ENCODE peak calls at places on chromosomes 11 and 22, in four cellular contexts. H is mucosa of descending colon; D is CD8-positive, alpha-beta memory T cell; F is GM12865. B is an unnamed sample.

GRCh38 chr11:13183094-13183825 is 94.3 kb upstream of the BMAL1 start:
- DNase-seq in D (no peak), F (peak; percentile 42), H (no peak), B (peak; percentile 75)

GRCh38 chr11:86692746-86693145 is 20.3 kb upstream of the ME3 start:
- DNase-seq in D (no peak), H (no peak), F (no peak), B (no peak)

GRCh38 chr11:122235615-122236014 is 119.6 kb upstream of the BLID start:
- DNase-seq in F (no peak), H (no peak), D (no peak), B (peak; percentile 85)

GRCh38 chr11:119684361-119685072 is 44.5 kb downstream of the NECTIN1 start:
- DNase-seq in H (no peak), F (peak; percentile 32), D (no peak), B (peak; percentile 59)

GRCh38 chr22:49636214-49636613 is 191.5 kb downstream of the BRD1 start:
- DNase-seq in F (no peak), D (no peak), H (no peak), B (no peak)

GRCh38 chr22:25940479-25940878 is 198.5 kb downstream of the MYO18B start:
- DNase-seq in H (no peak), F (no peak), D (no peak), B (no peak)

GRCh38 chr22:23088199-23088604 is 17.9 kb downstream of the GNAZ start:
- DNase-seq in D (no peak), H (no peak), F (no peak), B (no peak)

GRCh38 chr11:110479445-110480101 is 49.8 kb downstream of the FDX1 start:
- DNase-seq in F (peak; percentile 16), H (no peak), D (no peak), B (peak; percentile 72)

DNA sequence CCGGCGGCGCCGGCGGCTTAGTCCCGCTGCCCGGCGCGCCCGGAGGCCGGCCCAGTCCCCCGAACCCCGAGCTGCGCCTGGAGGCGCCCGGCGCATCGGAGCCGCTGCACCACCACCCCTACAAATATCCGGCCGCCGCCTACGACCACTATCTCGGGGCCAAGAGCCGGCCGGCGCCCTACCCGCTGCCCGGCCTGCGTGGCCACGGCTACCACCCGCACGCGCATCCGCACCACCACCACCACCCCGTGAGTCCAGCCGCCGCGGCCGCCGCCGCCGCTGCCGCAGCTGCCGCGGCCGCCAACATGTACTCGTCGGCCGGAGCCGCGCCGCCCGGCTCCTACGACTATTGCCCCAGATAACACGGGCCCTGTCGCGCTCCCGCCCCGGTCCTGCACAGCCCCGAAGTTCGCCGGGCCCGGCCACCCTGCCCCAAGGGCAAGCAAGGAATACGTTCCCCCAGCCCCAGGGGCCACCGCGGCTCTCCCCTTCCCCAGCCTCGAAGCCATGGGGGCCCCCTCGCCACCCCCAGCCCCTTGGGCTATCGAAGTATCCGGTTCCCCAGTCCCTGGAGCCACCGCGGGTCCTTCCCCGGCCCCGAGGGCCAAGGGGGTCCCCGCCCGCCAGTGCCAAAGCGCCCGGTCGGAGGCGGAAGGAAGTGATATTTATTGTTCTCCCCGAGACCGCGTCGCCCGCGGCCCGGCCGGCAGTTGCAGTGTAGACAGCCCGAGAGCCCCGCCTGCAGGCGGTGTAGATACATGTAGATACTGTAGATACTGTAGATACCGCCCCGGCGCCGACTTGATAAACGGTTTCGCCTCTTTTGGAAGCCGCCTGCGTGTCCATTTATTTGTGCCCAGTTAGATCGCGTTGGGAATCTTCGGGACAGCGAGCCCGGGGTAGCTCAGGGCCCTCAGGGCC is 6.2 kb downstream of the TBX1 start:
- DNase-seq in D (peak; percentile 27), H (peak; percentile 68), F (peak; percentile 34), B (no peak)
- H3K4me3 ChIP-seq in D (no peak overlapping the region), H (no peak overlapping the region), F (no peak overlapping the region), B (no peak overlapping the region)

GRCh38 chr22:29756341-29756740 is 10.5 kb downstream of the ZMAT5 start:
- DNase-seq in D (no peak), F (no peak), H (no peak), B (no peak)

GRCh38 chr22:29755889-29756288 is 10.9 kb downstream of the ZMAT5 start:
- DNase-seq in F (no peak), D (no peak), H (no peak), B (no peak)

GRCh38 chr22:29757096-29757495 is 9.7 kb downstream of the ZMAT5 start:
- DNase-seq in F (no peak), D (no peak), H (no peak), B (no peak)

GRCh38 chr22:29758068-29758622 is 8.7 kb downstream of the ZMAT5 start:
- DNase-seq in D (no peak), H (no peak), F (no peak), B (peak; percentile 59)

GRCh38 chr22:29758959-29759358 is 7.8 kb downstream of the ZMAT5 start:
- DNase-seq in H (no peak), D (no peak), F (no peak), B (no peak)
- H3K4me3 ChIP-seq in H (no peak overlapping the region), D (no peak overlapping the region), F (no peak overlapping the region), B (no peak overlapping the region)

GRCh38 chr11:93740802-93741093 is 547 bp downstream of the TAF1D start:
- DNase-seq in D (peak; percentile 49), H (peak; percentile 65), F (peak; percentile 85), B (peak; percentile 79)

GRCh38 chr11:93741094-93741881 is at the start of the genes C11orf54 and TAF1D:
- DNase-seq in H (peak; percentile 97), D (peak; percentile 96), F (peak; percentile 99), B (peak; percentile 98)

GRCh38 chr11:93744669-93745004 is 3.2 kb downstream of the C11orf54 start:
- DNase-seq in H (no peak), D (no peak), F (no peak), B (no peak)

GRCh38 chr11:93741882-93742226 is 382 bp downstream of the C11orf54 start:
- DNase-seq in F (no peak), H (no peak), D (no peak), B (peak; percentile 70)

DNA sequence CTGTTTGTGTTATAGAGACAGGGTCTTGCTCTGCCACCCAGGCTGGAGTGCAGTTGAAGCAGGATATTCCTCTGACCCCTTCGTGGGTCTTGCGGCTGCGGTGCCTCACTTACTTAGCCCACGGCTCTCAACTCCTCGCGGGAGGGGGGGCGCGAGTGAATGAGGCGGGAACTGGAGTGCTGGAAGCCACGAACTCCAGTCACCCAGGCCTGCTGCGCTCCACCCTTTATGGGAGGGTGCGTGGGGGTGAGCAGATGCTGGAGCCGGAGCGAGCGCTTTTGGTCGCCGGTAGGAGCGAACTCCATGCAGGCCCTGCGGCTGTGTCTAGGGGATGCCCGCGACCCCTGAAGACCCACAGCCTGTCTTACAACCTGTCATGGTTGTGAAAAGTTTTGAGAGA is 1.8 kb downstream of the C11orf54 start:
- DNase-seq in H (peak; percentile 44), F (no peak), D (no peak), B (no peak)
- H3K4me3 ChIP-seq in H (no peak overlapping the region), F (no peak overlapping the region), D (no peak overlapping the region), B (no peak overlapping the region)

GRCh38 chr11:14342906-14343305 is 16.1 kb downstream of the RRAS2 start:
- DNase-seq in D (no peak), F (peak; percentile 56), H (no peak), B (peak; percentile 89)

GRCh38 chr11:14340721-14341120 is 18.3 kb downstream of the RRAS2 start:
- DNase-seq in D (no peak), F (no peak), H (no peak), B (no peak)

GRCh38 chr11:14339356-14339755 is 19.6 kb downstream of the RRAS2 start:
- DNase-seq in D (no peak), H (no peak), F (no peak), B (no peak)

GRCh38 chr11:14345668-14346067 is 13.3 kb downstream of the RRAS2 start:
- DNase-seq in F (no peak), H (no peak), D (no peak), B (no peak)

GRCh38 chr11:14341968-14342367 is 17.0 kb downstream of the RRAS2 start:
- DNase-seq in F (no peak), D (no peak), H (no peak), B (no peak)
- H3K4me3 ChIP-seq in F (peak overlapping the region; percentile 21), D (no peak overlapping the region), H (no peak overlapping the region), B (no peak overlapping the region)

DNA sequence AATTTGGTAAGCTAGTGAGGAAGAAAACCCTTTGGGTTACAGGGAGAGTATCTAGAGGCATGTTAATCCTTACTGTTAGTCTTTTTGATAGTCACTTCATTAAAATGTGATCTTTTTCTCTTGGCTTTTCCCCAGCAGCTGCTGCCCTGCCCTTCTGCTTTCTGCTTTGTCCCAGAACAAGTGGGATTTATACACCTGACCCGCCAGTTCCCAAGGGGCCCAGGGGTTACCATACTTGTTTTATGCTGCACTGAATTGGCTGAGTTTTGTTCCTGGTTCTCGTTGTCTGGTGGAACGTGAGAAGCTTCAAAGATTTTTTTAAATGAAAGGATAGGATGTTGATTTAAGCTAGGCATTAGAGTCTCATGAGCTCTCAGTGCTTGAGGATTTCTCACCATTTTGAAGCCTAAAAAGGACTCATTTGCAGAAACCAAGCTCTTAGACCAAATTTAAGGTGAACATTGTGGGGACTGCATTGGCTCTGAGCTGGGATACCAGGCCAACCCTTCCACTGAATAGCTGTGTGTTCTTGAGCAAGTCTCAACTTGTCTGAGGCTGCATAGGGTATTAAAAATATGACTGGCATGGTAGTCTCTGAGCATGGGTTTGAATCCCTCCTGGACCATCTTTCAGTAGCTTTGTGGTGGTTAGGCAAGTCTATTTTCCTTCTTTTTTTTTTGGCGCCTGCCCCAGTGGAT is 6.6 kb downstream of the LIMK2 start:
- DNase-seq in F (peak; percentile 13), H (no peak), D (no peak), B (peak; percentile 15)
- H3K4me3 ChIP-seq in F (no peak overlapping the region), H (no peak overlapping the region), D (no peak overlapping the region), B (no peak overlapping the region)

GRCh38 chr22:33569547-33569946 is 350.7 kb downstream of the LARGE1 start:
- DNase-seq in H (no peak), D (no peak), F (no peak), B (no peak)
- H3K4me3 ChIP-seq in H (no peak overlapping the region), D (no peak overlapping the region), F (no peak overlapping the region), B (no peak overlapping the region)

GRCh38 chr11:129286813-129287212 is 88.8 kb upstream of the BARX2 start:
- DNase-seq in F (no peak), D (no peak), H (no peak), B (no peak)
- H3K4me3 ChIP-seq in F (no peak overlapping the region), D (no peak overlapping the region), H (no peak overlapping the region), B (no peak overlapping the region)

GRCh38 chr22:31829505-31829904 is 75.7 kb downstream of the DEPDC5 start:
- DNase-seq in D (no peak), F (peak; percentile 63), H (no peak), B (peak; percentile 92)
- H3K4me3 ChIP-seq in D (no peak overlapping the region), F (no peak overlapping the region), H (no peak overlapping the region), B (no peak overlapping the region)

DNA sequence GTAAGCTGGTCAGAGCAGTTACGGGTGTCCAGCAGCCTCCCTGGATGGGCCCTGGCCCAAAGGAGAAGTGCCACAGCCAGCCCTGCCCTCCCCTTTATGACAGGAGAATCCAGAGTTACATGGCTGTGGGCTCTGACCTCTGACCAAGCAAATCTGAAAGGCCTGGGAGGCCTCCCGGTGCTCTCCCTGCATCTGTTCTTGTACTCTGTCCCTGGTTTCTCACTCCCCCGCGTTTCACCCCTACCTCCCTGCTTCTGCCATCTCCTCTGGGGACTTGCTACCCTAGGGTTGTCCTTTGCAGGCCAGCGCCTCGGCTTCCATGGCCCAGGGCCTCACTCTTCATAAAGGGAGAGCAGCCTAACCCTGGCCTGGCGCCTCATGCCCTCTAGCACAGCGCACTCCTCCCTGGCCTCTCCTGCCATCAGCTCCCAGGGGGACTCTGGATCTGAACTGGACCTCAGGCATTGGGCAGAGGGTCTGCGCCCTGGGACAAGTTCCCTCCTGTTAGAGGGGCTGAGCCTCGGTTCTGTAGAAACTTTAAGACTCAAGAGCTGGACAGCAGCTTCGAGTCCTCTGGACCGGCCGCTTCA is 10.7 kb downstream of the PICK1 start:
- DNase-seq in H (no peak), F (no peak), D (no peak), B (no peak)
- H3K4me3 ChIP-seq in H (no peak overlapping the region), F (no peak overlapping the region), D (no peak overlapping the region), B (no peak overlapping the region)